ENCODE peak calls at places on chromosomes 4 and X, in nine cellular contexts. D is AG04450, Y is HepG2, J is neural progenitor cell, F is uterus, T is mammary epithelial cell, C is stomach, V is ovary, E is suprapubic skin. G is an unnamed sample. For H3K9me3 and H3K27me3, the result is how much of the 10 kb centered on the place peaks cover.

GRCh38 chr4:71216316-71216959 is 122.4 kb upstream of the SLC4A4 start:
- DNase-seq in D (no peak), Y (no peak), J (no peak), F (no peak), T (no peak), C (no peak), V (no peak), E (no peak), G (no peak)

GRCh38 chr4:95701500-95701899 is 138.4 kb upstream of the PDHA2 start:
- DNase-seq in D (no peak), Y (no peak), J (no peak), F (peak), T (peak), C (no peak), V (no peak), E (no peak), G (no peak)

GRCh38 chr4:1381944-1382541 is 24.2 kb downstream of the NKX1-1 start:
- DNase-seq in D (no peak), Y (no peak), J (peak), F (no peak), T (no peak), C (no peak), V (peak), E (peak), G (no peak)

GRCh38 chr4:86977621-86978184 is 42.9 kb downstream of the AFF1 start:
- DNase-seq in D (no peak), Y (peak), J (no peak), F (no peak), T (peak), C (no peak), V (no peak), E (no peak), G (peak)

GRCh38 chrX:46912098-46912672 is at the start of gene JADE3:
- DNase-seq in D (no peak), Y (peak), J (peak), F (peak), T (peak), C (peak), V (peak), E (peak), G (peak)

GRCh38 chr4:26284536-26284935 is 36.3 kb upstream of the RBPJ start:
- DNase-seq in D (no peak), Y (no peak), J (no peak), F (no peak), T (no peak), C (no peak), V (no peak), E (no peak), G (no peak)

GRCh38 chr4:37805091-37805490 is 21.4 kb upstream of the PGM2 start:
- DNase-seq in D (no peak), Y (no peak), J (no peak), F (no peak), T (no peak), C (no peak), V (no peak), E (no peak), G (no peak)

GRCh38 chr4:72352746-72353145 is 216.3 kb downstream of the ADAMTS3 start:
- DNase-seq in D (no peak), Y (no peak), J (no peak), F (no peak), T (peak), C (no peak), V (no peak), E (no peak), G (no peak)

GRCh38 chr4:88858752-88859151 is 161.1 kb upstream of the NAP1L5 start:
- DNase-seq in D (no peak), Y (no peak), J (no peak), F (no peak), T (no peak), C (no peak), V (no peak), E (no peak), G (no peak)

GRCh38 chr4:52560844-52561280 is 98.2 kb downstream of the USP46 start:
- DNase-seq in D (peak), Y (no peak), J (no peak), F (no peak), T (peak), C (no peak), V (no peak), E (no peak), G (no peak)

GRCh38 chr4:107631568-107631967 is 88.5 kb downstream of the PAPSS1 start:
- DNase-seq in D (no peak), Y (no peak), J (no peak), F (no peak), T (no peak), C (peak), V (no peak), E (no peak), G (peak)

GRCh38 chrX:77174680-77175336 is 272.4 kb upstream of the FGF16 start:
- DNase-seq in D (no peak), Y (no peak), J (no peak), F (no peak), T (no peak), C (no peak), V (no peak), E (no peak), G (peak)

GRCh38 chr4:133178960-133179359 is 29.9 kb downstream of the PCDH10 start:
- DNase-seq in D (no peak), Y (no peak), J (no peak), F (no peak), T (no peak), C (no peak), V (no peak), E (no peak), G (no peak)

GRCh38 chr4:126530996-126531585 is 1101.7 kb upstream of the INTU start:
- DNase-seq in D (no peak), Y (no peak), J (no peak), F (no peak), T (no peak), C (no peak), V (no peak), E (no peak), G (no peak)

GRCh38 chr4:18961879-18962278 is 940.3 kb upstream of the LCORL start:
- DNase-seq in D (no peak), Y (no peak), J (no peak), F (no peak), T (no peak), C (no peak), V (no peak), E (no peak), G (no peak)

GRCh38 chr4:74370912-74371311 is 6.0 kb downstream of the EREG start:
- DNase-seq in D (no peak), Y (peak), J (peak), F (no peak), T (peak), C (no peak), V (no peak), E (no peak), G (peak)

GRCh38 chrX:2286731-2287130 is 214.0 kb downstream of the DHRSX start:
- DNase-seq in D (no peak), Y (no peak), J (no peak), F (no peak), T (no peak), C (no peak), V (no peak), E (no peak), G (no peak)

GRCh38 chr4:120348521-120348920 is 281.9 kb upstream of the MAD2L1 start:
- DNase-seq in D (no peak), Y (no peak), J (no peak), F (no peak), T (no peak), C (no peak), V (no peak), E (no peak), G (no peak)

GRCh38 chrX:68570598-68570997 is 71.7 kb downstream of the YIPF6 start:
- DNase-seq in D (no peak), Y (no peak), J (no peak), F (no peak), T (peak), C (no peak), V (no peak), E (no peak), G (no peak)

GRCh38 chr4:160523236-160523635 is 1420.4 kb downstream of the RAPGEF2 start:
- DNase-seq in D (no peak), Y (no peak), J (no peak), F (no peak), T (no peak), C (no peak), V (no peak), E (no peak), G (no peak)
- H3K9me3 ChIP-seq in D (under half), Y (under half), J (under half), F (under half), T (under half), C (under half), V (under half), E (under half), G (under half)

GRCh38 chr4:153539058-153539826 is 73.1 kb downstream of the TMEM131L start:
- DNase-seq in D (no peak), Y (no peak), J (no peak), F (no peak), T (no peak), C (no peak), V (no peak), E (no peak), G (no peak)
- H3K4me3 ChIP-seq in D (no peak), Y (no peak), J (no peak), F (peak), T (no peak), C (peak), V (peak), E (peak), G (no peak)

GRCh38 chr4:148445903-148446261 is 3.7 kb upstream of the NR3C2 start:
- DNase-seq in D (no peak), Y (no peak), J (peak), F (no peak), T (no peak), C (no peak), V (peak), E (no peak), G (no peak)
- H3K27me3 ChIP-seq in D (half or more), Y (under half), J (half or more), F (under half), T (under half), C (under half), V (under half), E (under half), G (under half)

DNA sequence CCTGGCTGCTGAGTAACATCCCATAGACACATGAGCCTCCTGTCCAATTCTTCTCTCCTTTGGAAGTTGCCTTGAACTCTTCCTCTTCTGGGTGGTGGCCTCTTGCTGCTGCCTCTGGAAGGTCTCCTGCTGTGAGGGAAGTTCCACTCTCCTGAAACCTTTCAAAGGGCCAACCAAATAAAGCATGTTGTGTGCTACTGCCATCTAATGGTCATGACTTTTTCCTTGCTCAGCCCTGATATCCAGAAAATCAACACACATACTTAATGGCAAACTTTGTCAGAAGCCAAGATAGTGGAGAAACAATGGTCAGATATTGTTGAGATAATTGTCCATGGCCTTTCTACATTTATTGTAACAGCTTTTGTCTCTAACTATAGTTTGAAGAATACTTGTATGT is 19.1 kb upstream of the ZXDA start:
- DNase-seq in D (no peak), Y (peak), J (peak), F (no peak), T (peak), C (no peak), V (no peak), E (no peak), G (no peak)
- H3K9me3 ChIP-seq in D (under half), Y (under half), J (under half), F (under half), T (under half), C (under half), V (under half), E (under half), G (under half)

DNA sequence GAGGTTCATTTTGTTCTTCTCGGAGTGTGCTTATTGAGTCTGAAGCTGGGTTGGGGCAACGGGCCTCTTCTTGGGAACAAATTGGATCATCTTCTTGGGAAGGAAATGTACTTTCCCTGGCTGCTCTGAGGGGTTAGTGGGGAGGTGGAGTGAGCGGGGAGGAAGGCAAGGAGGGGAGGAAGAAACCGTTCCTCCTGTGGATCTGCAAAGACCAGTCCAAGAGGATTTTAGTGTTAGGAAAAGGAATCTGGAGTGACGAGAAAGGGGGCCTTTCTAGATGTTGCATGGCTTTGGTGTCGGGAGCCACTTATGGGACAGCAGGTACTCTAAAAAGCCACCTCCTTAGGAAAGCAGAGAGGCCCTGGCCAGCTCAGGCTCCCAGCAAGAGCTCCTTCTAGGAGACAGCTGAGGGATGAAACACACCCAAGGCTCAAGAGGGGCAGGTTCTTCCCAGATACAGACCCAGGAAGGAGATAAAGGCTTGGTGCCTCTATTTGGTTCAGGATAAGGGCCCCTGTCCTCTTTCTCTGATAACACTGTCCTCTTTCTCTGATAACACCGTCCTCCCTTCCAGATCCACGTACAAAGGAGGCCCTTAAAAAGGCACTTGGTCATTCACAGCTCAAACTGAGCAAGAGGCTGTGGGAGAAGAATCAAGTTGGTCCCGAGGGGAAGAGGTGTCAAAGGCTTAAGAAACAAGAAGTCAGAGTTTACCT is 451 bp downstream of the SOD3 start:
- DNase-seq in D (no peak), Y (no peak), J (no peak), F (no peak), T (no peak), C (no peak), V (no peak), E (no peak), G (no peak)
- H3K4me3 ChIP-seq in D (peak), Y (peak), J (peak), F (peak), T (no peak), C (peak), V (peak), E (peak), G (no peak)

GRCh38 chrX:152928761-152929400 is 31.0 kb downstream of the ZNF185 start:
- DNase-seq in D (no peak), Y (no peak), J (no peak), F (no peak), T (no peak), C (no peak), V (no peak), E (no peak), G (no peak)

GRCh38 chrX:152930516-152930915 is 32.6 kb downstream of the ZNF185 start:
- DNase-seq in D (no peak), Y (no peak), J (no peak), F (no peak), T (no peak), C (no peak), V (no peak), E (no peak), G (no peak)

GRCh38 chrX:152929898-152930297 is 32.0 kb downstream of the ZNF185 start:
- DNase-seq in D (no peak), Y (no peak), J (no peak), F (no peak), T (no peak), C (no peak), V (no peak), E (no peak), G (no peak)

GRCh38 chrX:152932598-152933175 is 34.8 kb downstream of the ZNF185 start:
- DNase-seq in D (no peak), Y (no peak), J (no peak), F (no peak), T (no peak), C (no peak), V (no peak), E (no peak), G (no peak)

DNA sequence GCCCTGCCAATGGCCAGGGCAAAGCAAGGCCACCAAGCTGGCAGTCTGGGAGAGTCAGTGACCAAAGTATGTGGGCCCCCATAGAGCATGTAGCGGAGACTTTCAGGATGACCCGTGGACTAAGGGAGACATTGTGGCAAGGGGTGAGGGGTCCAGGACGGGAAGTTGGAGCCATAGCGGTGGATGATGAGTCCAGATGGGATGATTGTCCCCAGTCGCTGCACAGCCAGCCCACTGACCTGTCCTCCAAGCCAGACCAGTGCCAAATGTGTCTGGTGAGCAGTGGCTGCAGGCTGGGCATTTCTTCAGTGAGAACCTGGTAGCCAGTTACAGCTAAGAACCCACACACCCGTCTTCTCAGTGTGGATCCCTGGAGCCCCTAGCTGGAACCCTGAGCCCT is 34.3 kb downstream of the ZNF185 start:
- DNase-seq in D (no peak), Y (no peak), J (no peak), F (no peak), T (no peak), C (no peak), V (no peak), E (no peak), G (no peak)
- H3K27me3 ChIP-seq in D (under half), Y (under half), J (under half), F (under half), T (under half), C (under half), V (under half), E (under half), G (under half)